ENCODE peak calls at places on chromosomes 4 and X, in six cellular contexts. C is endothelial cell; W is choroid plexus epithelial cell; I is NCI-H1930; J is D341Med; Z is stimulated activated CD4-positive, alpha-beta T cell treated with anti-CD3 and anti-CD28 coated beads, Interleukin-4, amount 100 ng/mL, for 1 hour. O is an unnamed sample.

GRCh38 chr4:577499-578450 is 1.7 kb upstream of the TMEM271 start:
- DNase-seq in C (no peak), W (peak), I (no peak), J (peak), Z (peak), O (peak)

GRCh38 chr4:3293410-3294391 is 880 bp downstream of the RGS12 start:
- DNase-seq in C (no peak), W (peak), I (no peak), J (no peak), Z (no peak), O (peak)

GRCh38 chr4:186727149-186727976 is 3.7 kb upstream of the FAT1 start:
- DNase-seq in C (no peak), W (no peak), I (no peak), J (no peak), Z (no peak), O (no peak)

GRCh38 chr4:6359536-6360308 is 90.1 kb downstream of the WFS1 start:
- DNase-seq in C (no peak), W (no peak), I (no peak), J (no peak), Z (no peak), O (no peak)

GRCh38 chr4:56326363-56326762 is 60.9 kb downstream of the AASDH start:
- DNase-seq in C (no peak), W (no peak), I (no peak), J (no peak), Z (no peak), O (no peak)

GRCh38 chrX:70554081-70554480 is 109.4 kb downstream of the DLG3 start:
- DNase-seq in C (no peak), W (peak), I (no peak), J (no peak), Z (no peak), O (peak)

GRCh38 chr4:16289872-16290554 is 63.7 kb upstream of the TAPT1 start:
- DNase-seq in C (peak), W (peak), I (no peak), J (peak), Z (no peak), O (peak)

GRCh38 chr4:2275546-2276251 is 13.8 kb upstream of the MXD4 start:
- DNase-seq in C (no peak), W (no peak), I (no peak), J (no peak), Z (no peak), O (no peak)